ENCODE peak calls at places on chromosomes 1 and 21, in ten cellular contexts. Z is upper lobe of left lung; W is naive thymus-derived CD4-positive, alpha-beta T cell; B is body of pancreas; C is HCT116; H is thoracic aorta; F is left lung; O is aorta; V is lower lobe of right lung; Y is psoas muscle. J is an unnamed sample.

GRCh38 chr1:234842726-234843641 is 233.0 kb upstream of the IRF2BP2 start:
- ATAC-seq in V (peak; percentile 22), Y (peak; percentile 36), B (no peak), H (no peak), O (no peak), C (no peak), F (peak; percentile 21), Z (peak; percentile 49), W (peak; percentile 26), J (no peak)

GRCh38 chr1:18922848-18923475 is 20.6 kb upstream of the ALDH4A1 start:
- ATAC-seq in W (no peak), C (no peak), B (no peak), Z (no peak), H (no peak), O (no peak), F (peak; percentile 3), V (no peak), Y (peak; percentile 32), J (no peak)

GRCh38 chr1:236099622-236100021 is 34.7 kb upstream of the NID1 start:
- ATAC-seq in B (no peak), Z (no peak), W (no peak), Y (no peak), V (no peak), F (no peak), O (no peak), H (no peak), C (no peak), J (no peak)

GRCh38 chr21:16418211-16418610 is 688.4 kb downstream of the USP25 start:
- ATAC-seq in W (no peak), Z (no peak), F (no peak), V (no peak), Y (peak; percentile 84), H (no peak), C (no peak), O (peak; percentile 15), B (no peak), J (peak; percentile 47)

GRCh38 chr21:44089001-44089911 is 17.9 kb upstream of the PWP2 start:
- ATAC-seq in O (no peak), Z (peak; percentile 42), B (peak; percentile 74), W (peak; percentile 90), V (no peak), C (no peak), Y (no peak), H (no peak), F (peak; percentile 24), J (no peak)

GRCh38 chr1:211897011-211897410 is 66.4 kb upstream of the LPGAT1 start:
- ATAC-seq in W (no peak), Z (no peak), C (no peak), V (no peak), O (no peak), F (no peak), B (no peak), Y (no peak), H (no peak), J (no peak)

GRCh38 chr1:148362930-148363810 is 119.9 kb downstream of the PPIAL4G start:
- ATAC-seq in C (no peak), Z (no peak), B (no peak), W (no peak), Y (no peak), H (no peak), O (no peak), F (no peak), V (no peak), J (no peak)

GRCh38 chr1:18603212-18603852 is 27.3 kb upstream of the PAX7 start:
- ATAC-seq in O (no peak), B (no peak), W (no peak), Z (no peak), H (no peak), C (no peak), V (no peak), Y (no peak), F (no peak), J (no peak)

GRCh38 chr1:63662056-63662836 is 69.0 kb downstream of the PGM1 start:
- ATAC-seq in Y (peak; percentile 66), B (no peak), C (peak; percentile 87), H (no peak), W (no peak), O (peak; percentile 71), V (peak; percentile 43), F (peak; percentile 75), Z (no peak), J (peak; percentile 78)

GRCh38 chr1:224873645-224874369 is 55.7 kb upstream of the DNAH14 start:
- ATAC-seq in F (peak; percentile 55), V (peak; percentile 50), H (no peak), C (no peak), O (no peak), Z (no peak), Y (no peak), B (peak; percentile 78), W (no peak), J (peak; percentile 74)

GRCh38 chr1:155166006-155166372 is 7.1 kb downstream of the KRTCAP2 start:
- ATAC-seq in H (no peak), B (no peak), C (no peak), V (no peak), O (no peak), Z (no peak), F (no peak), W (no peak), Y (no peak), J (no peak)

GRCh38 chr21:36533468-36533848 is 53.5 kb upstream of the CLDN14 start:
- ATAC-seq in B (no peak), W (no peak), H (no peak), Z (no peak), O (no peak), Y (no peak), F (no peak), V (no peak), C (no peak), J (no peak)

GRCh38 chr1:3259020-3259419 is 190.0 kb downstream of the PRDM16 start:
- ATAC-seq in H (no peak), V (no peak), B (no peak), Y (no peak), O (no peak), W (no peak), Z (no peak), C (no peak), F (no peak), J (no peak)

GRCh38 chr1:3261969-3262579 is 192.4 kb upstream of the ARHGEF16 start:
- ATAC-seq in H (no peak), Y (no peak), C (no peak), F (no peak), Z (no peak), B (no peak), V (no peak), W (no peak), O (no peak), J (no peak)

GRCh38 chr1:3263790-3264189 is 190.7 kb upstream of the ARHGEF16 start:
- ATAC-seq in V (no peak), C (no peak), B (no peak), Z (no peak), O (no peak), H (no peak), F (no peak), W (no peak), Y (no peak), J (no peak)

GRCh38 chr1:3262681-3263286 is 191.7 kb upstream of the ARHGEF16 start:
- ATAC-seq in Y (no peak), V (no peak), F (no peak), Z (no peak), H (no peak), B (no peak), O (no peak), C (no peak), W (no peak), J (no peak)

GRCh38 chr1:3261007-3261968 is 192.3 kb downstream of the PRDM16 start:
- ATAC-seq in F (no peak), Y (no peak), O (peak; percentile 5), H (no peak), V (no peak), Z (no peak), C (no peak), W (no peak), B (no peak), J (no peak)
- H3K4me1 ChIP-seq in F (no peaks in the 10 kb centered on the region), Y (no peaks in the 10 kb centered on the region), O (peaks cover 2% of the 10 kb centered on the region), H (peaks cover 75% of the 10 kb centered on the region), V (no peaks in the 10 kb centered on the region), Z (no peaks in the 10 kb centered on the region), C (no peaks in the 10 kb centered on the region), W (no peaks in the 10 kb centered on the region), B (peaks cover 4% of the 10 kb centered on the region), J (peaks cover 21% of the 10 kb centered on the region)

GRCh38 chr1:100279358-100279923 is 13.4 kb downstream of the RTCA start:
- ATAC-seq in Y (peak; percentile 42), F (no peak), C (no peak), B (no peak), W (no peak), Z (no peak), V (no peak), O (no peak), H (no peak), J (no peak)
- H3K36me3 ChIP-seq in Y (no peaks in the 10 kb centered on the region), F (peaks cover 1% of the 10 kb centered on the region), C (peaks cover 32% of the 10 kb centered on the region), B (peaks cover 12% of the 10 kb centered on the region), W (peaks cover 22% of the 10 kb centered on the region), Z (peaks cover 57% of the 10 kb centered on the region), V (peaks cover 98% of the 10 kb centered on the region), O (peaks cover 5% of the 10 kb centered on the region), H (peaks cover 40% of the 10 kb centered on the region), J (peaks cover 96% of the 10 kb centered on the region)

DNA sequence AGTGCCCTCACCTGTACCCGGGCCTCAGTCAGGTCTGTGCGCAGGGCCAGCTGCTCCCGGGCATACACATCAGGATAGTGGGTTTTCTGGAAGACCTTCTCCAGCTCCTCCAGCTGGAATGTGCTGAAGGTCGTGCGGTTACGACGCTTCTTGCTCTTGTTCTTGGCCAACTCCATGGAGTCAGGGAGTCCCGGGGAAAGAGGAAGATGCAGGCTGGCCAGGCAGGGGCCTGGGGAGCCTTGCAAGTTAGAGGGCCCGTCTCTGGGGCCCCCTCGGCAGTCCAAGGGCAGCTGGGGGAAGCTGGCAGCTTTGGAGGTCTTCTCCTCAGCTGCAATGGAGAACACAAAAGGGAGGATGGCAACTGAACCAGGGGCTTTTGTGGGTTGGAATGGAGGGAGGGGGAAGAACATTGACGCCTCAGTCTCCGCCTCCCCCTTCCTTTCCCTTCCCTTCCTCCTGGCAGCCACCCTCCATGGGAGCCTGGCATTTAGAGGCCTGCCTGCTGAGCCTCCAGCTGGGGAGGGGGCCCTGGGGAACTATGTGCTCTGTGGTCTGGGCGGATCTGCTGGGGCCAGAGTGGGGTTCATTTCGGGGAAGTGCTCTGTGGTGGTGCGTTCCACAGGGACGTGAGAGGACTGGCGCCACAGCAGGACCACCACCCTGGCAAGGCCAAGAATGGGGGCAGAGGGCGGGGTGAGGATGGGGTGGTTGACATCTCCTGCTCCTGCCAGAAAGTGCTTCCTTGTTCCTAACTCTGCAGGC is 5.7 kb downstream of the ALX3 start:
- ATAC-seq in O (no peak), H (no peak), W (no peak), Z (no peak), F (no peak), V (no peak), B (no peak), Y (no peak), C (no peak), J (no peak)
- H3K4me1 ChIP-seq in O (no peaks in the 10 kb centered on the region), H (peaks cover 10% of the 10 kb centered on the region), W (no peaks in the 10 kb centered on the region), Z (peaks cover 23% of the 10 kb centered on the region), F (peaks cover 11% of the 10 kb centered on the region), V (peaks cover 21% of the 10 kb centered on the region), B (peaks cover 10% of the 10 kb centered on the region), Y (peaks cover 8% of the 10 kb centered on the region), C (no peaks in the 10 kb centered on the region), J (no peaks in the 10 kb centered on the region)

DNA sequence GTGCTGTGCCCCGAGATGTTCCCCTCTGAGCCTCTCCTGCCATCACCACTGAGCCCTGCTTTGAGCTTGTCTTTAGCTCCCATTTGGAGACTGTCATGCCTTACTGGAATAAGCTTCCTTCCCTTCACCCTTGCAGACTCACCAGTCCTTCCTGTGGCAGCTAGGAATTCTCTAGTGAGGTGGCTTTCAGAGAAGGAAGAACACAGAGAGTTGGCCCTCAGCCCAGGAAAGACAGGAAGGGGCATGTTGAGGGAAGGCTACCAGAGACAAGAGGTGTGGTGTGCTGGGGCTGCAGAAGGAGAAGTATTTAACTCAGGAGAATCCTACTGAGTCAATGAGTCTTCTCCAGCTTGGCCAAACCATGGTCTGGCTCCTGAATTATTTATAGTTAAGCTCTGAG is 76.3 kb downstream of the UCK2 start:
- ATAC-seq in C (peak; percentile 38), O (no peak), H (no peak), F (no peak), W (no peak), Y (no peak), Z (no peak), B (no peak), V (no peak), J (no peak)
- H3K36me3 ChIP-seq in C (peaks cover 55% of the 10 kb centered on the region), O (no peaks in the 10 kb centered on the region), H (no peaks in the 10 kb centered on the region), F (no peaks in the 10 kb centered on the region), W (no peaks in the 10 kb centered on the region), Y (peaks cover 6% of the 10 kb centered on the region), Z (no peaks in the 10 kb centered on the region), B (no peaks in the 10 kb centered on the region), V (peaks cover 16% of the 10 kb centered on the region), J (peaks cover 61% of the 10 kb centered on the region)